ENCODE peak calls at places on chromosomes 7 and 10, in four cellular contexts. One of them, this sample, is unnamed.

GRCh38 chr7:143002106-143002505 is 24.8 kb downstream of the OR9A2 start:
- DNase-seq in PC-3: peak
- DNase-seq in mesenchymal stem cell: peak
- DNase-seq in HepG2: no peak
- DNase-seq in this sample: no peak

GRCh38 chr10:63896992-63897391 is 375.8 kb downstream of the REEP3 start:
- DNase-seq in HepG2: no peak
- DNase-seq in mesenchymal stem cell: no peak
- DNase-seq in PC-3: peak
- DNase-seq in this sample: no peak

GRCh38 chr7:107559864-107560263 is 3.9 kb downstream of the COG5 start:
- DNase-seq in PC-3: peak
- DNase-seq in HepG2: no peak
- DNase-seq in mesenchymal stem cell: peak
- DNase-seq in this sample: peak

GRCh38 chr7:48875300-48875916 is 48.9 kb upstream of the CDC14C start:
- DNase-seq in HepG2: peak
- DNase-seq in PC-3: peak
- DNase-seq in mesenchymal stem cell: no peak
- DNase-seq in this sample: peak

GRCh38 chr7:33921216-33921938 is 16.0 kb downstream of the BMPER start:
- DNase-seq in PC-3: no peak
- DNase-seq in mesenchymal stem cell: peak
- DNase-seq in HepG2: no peak
- DNase-seq in this sample: no peak

GRCh38 chr7:16135628-16136027 is 285.7 kb downstream of the CRPPA start:
- DNase-seq in PC-3: no peak
- DNase-seq in mesenchymal stem cell: no peak
- DNase-seq in HepG2: no peak
- DNase-seq in this sample: no peak

GRCh38 chr7:111025013-111025412 is 65.9 kb upstream of the LRRN3 start:
- DNase-seq in mesenchymal stem cell: no peak
- DNase-seq in HepG2: peak
- DNase-seq in PC-3: no peak
- DNase-seq in this sample: no peak

GRCh38 chr7:151940048-151940845 is 16.0 kb upstream of the GALNTL5 start:
- DNase-seq in mesenchymal stem cell: peak
- DNase-seq in HepG2: no peak
- DNase-seq in PC-3: peak
- DNase-seq in this sample: peak

GRCh38 chr7:151199196-151199874 is 11.0 kb downstream of the H2BK1 start:
- DNase-seq in mesenchymal stem cell: no peak
- DNase-seq in PC-3: no peak
- DNase-seq in HepG2: no peak
- DNase-seq in this sample: no peak

GRCh38 chr7:23369695-23370404 is 70.7 kb downstream of the MALSU1 start:
- DNase-seq in PC-3: no peak
- DNase-seq in mesenchymal stem cell: no peak
- DNase-seq in HepG2: no peak
- DNase-seq in this sample: no peak

GRCh38 chr7:110071219-110071618 is 1019.7 kb upstream of the LRRN3 start:
- DNase-seq in PC-3: no peak
- DNase-seq in HepG2: no peak
- DNase-seq in mesenchymal stem cell: no peak
- DNase-seq in this sample: no peak

GRCh38 chr7:114413741-114414140 is 874 bp upstream of the FOXP2 start:
- DNase-seq in mesenchymal stem cell: peak
- DNase-seq in PC-3: no peak
- DNase-seq in HepG2: no peak
- DNase-seq in this sample: no peak

GRCh38 chr7:47622946-47623640 is 41.2 kb upstream of the TNS3 start:
- DNase-seq in HepG2: peak
- DNase-seq in mesenchymal stem cell: peak
- DNase-seq in PC-3: peak
- DNase-seq in this sample: peak

GRCh38 chr7:47621985-47622561 is 40.2 kb upstream of the TNS3 start:
- DNase-seq in mesenchymal stem cell: no peak
- DNase-seq in HepG2: no peak
- DNase-seq in PC-3: no peak
- DNase-seq in this sample: no peak

GRCh38 chr7:47621347-47621746 is 39.4 kb upstream of the TNS3 start:
- DNase-seq in mesenchymal stem cell: no peak
- DNase-seq in HepG2: no peak
- DNase-seq in PC-3: no peak
- DNase-seq in this sample: no peak

GRCh38 chr7:47624660-47625059 is 42.7 kb upstream of the TNS3 start:
- DNase-seq in HepG2: no peak
- DNase-seq in PC-3: no peak
- DNase-seq in mesenchymal stem cell: no peak
- DNase-seq in this sample: no peak

GRCh38 chr7:47622586-47622945 is 40.7 kb upstream of the TNS3 start:
- DNase-seq in PC-3: no peak
- DNase-seq in mesenchymal stem cell: no peak
- DNase-seq in HepG2: no peak
- DNase-seq in this sample: no peak
- H3K9ac ChIP-seq in PC-3: no peak
- H3K9ac ChIP-seq in mesenchymal stem cell: peak
- H3K9ac ChIP-seq in HepG2: no peak
- H3K9ac ChIP-seq in this sample: peak

GRCh38 chr7:128725524-128725923 is 13.6 kb upstream of the CALU start:
- DNase-seq in PC-3: no peak
- DNase-seq in HepG2: no peak
- DNase-seq in mesenchymal stem cell: no peak
- DNase-seq in this sample: no peak

GRCh38 chr7:128724743-128725142 is 14.4 kb upstream of the CALU start:
- DNase-seq in mesenchymal stem cell: no peak
- DNase-seq in HepG2: no peak
- DNase-seq in PC-3: no peak
- DNase-seq in this sample: no peak

GRCh38 chr7:128726031-128726430 is 13.1 kb upstream of the CALU start:
- DNase-seq in HepG2: no peak
- DNase-seq in PC-3: no peak
- DNase-seq in mesenchymal stem cell: no peak
- DNase-seq in this sample: no peak

GRCh38 chr7:128718967-128719642 is 20.1 kb upstream of the CALU start:
- DNase-seq in PC-3: no peak
- DNase-seq in HepG2: no peak
- DNase-seq in mesenchymal stem cell: no peak
- DNase-seq in this sample: no peak

GRCh38 chr7:128721376-128721775 is 17.8 kb upstream of the CALU start:
- DNase-seq in HepG2: no peak
- DNase-seq in PC-3: no peak
- DNase-seq in mesenchymal stem cell: no peak
- DNase-seq in this sample: no peak
- H3K4me2 ChIP-seq in HepG2: no peak
- H3K4me2 ChIP-seq in PC-3: no peak
- H3K4me2 ChIP-seq in mesenchymal stem cell: no peak
- H3K4me2 ChIP-seq in this sample: no peak

GRCh38 chr7:121608785-121609184 is 212.7 kb upstream of the FAM3C start:
- DNase-seq in HepG2: no peak
- DNase-seq in PC-3: no peak
- DNase-seq in mesenchymal stem cell: no peak
- DNase-seq in this sample: no peak

GRCh38 chr7:121603886-121604285 is 207.8 kb upstream of the FAM3C start:
- DNase-seq in PC-3: no peak
- DNase-seq in mesenchymal stem cell: no peak
- DNase-seq in HepG2: no peak
- DNase-seq in this sample: no peak

GRCh38 chr7:121609208-121609607 is 213.1 kb upstream of the FAM3C start:
- DNase-seq in HepG2: no peak
- DNase-seq in PC-3: no peak
- DNase-seq in mesenchymal stem cell: no peak
- DNase-seq in this sample: no peak

GRCh38 chr7:121604627-121605296 is 208.7 kb upstream of the FAM3C start:
- DNase-seq in PC-3: no peak
- DNase-seq in mesenchymal stem cell: peak
- DNase-seq in HepG2: peak
- DNase-seq in this sample: peak

DNA sequence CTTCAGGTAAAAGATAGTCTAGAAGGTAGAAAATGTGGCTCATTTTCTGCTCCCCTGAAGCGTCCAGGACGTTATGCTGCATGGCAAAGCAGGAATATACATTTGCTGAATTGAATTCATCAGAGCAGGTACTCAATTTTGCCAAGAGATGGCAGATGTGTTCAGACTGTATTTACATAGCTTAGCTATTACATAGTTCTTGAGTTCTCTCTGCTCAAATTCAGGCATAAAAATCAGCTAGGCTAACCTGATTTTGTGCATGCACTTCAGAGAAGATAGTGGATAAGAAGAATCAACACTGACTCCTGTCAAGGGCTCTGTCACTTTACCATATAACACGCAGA is 209.2 kb upstream of the FAM3C start:
- DNase-seq in HepG2: peak
- DNase-seq in PC-3: peak
- DNase-seq in mesenchymal stem cell: peak
- DNase-seq in this sample: no peak
- H3K27ac ChIP-seq in HepG2: no peak
- H3K27ac ChIP-seq in PC-3: no peak
- H3K27ac ChIP-seq in mesenchymal stem cell: no peak
- H3K27ac ChIP-seq in this sample: no peak

GRCh38 chr10:104340692-104341091 is 2.4 kb upstream of the ITPRIP start:
- DNase-seq in mesenchymal stem cell: no peak
- DNase-seq in PC-3: no peak
- DNase-seq in HepG2: no peak
- DNase-seq in this sample: no peak

GRCh38 chr10:104337527-104337984 is 709 bp downstream of the ITPRIP start:
- DNase-seq in mesenchymal stem cell: no peak
- DNase-seq in PC-3: peak
- DNase-seq in HepG2: no peak
- DNase-seq in this sample: no peak

GRCh38 chr10:104337985-104338735 is at the start of gene ITPRIP:
- DNase-seq in PC-3: peak
- DNase-seq in mesenchymal stem cell: peak
- DNase-seq in HepG2: peak
- DNase-seq in this sample: peak

GRCh38 chr10:104340099-104340594 is 1.9 kb upstream of the ITPRIP start:
- DNase-seq in mesenchymal stem cell: no peak
- DNase-seq in PC-3: no peak
- DNase-seq in HepG2: no peak
- DNase-seq in this sample: no peak

DNA sequence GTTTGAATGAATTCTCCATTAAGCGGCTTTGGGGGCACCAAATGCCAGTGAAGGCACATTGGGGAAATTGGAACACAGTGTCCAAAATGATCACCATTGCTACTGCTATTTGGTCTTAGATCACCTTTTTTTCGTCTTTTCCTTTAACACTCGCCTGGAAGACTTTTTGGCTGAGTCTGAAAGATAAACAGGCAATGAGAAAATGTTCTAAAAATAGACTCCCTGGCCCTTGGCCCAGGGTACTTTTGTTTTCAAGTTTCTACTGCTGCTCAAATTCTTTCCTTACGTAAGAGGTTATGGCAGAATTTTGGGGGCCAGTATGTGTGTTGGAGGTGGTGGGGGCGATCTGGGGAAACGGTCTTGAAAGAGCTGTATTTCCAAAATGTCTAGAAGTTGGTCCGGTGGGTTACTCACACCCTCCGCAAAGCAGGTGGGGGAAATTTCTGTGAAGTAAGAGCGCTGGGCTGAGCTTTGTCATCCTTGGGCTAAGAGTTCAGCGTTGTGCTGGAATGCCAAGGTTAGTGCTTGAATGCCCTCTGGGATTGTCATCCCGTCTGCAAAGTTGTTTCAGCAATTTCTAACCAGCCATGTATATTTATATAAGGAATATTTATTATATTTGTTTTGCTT is 1.3 kb upstream of the ITPRIP start:
- DNase-seq in PC-3: peak
- DNase-seq in mesenchymal stem cell: peak
- DNase-seq in HepG2: peak
- DNase-seq in this sample: peak
- H3K9ac ChIP-seq in PC-3: peak
- H3K9ac ChIP-seq in mesenchymal stem cell: peak
- H3K9ac ChIP-seq in HepG2: peak
- H3K9ac ChIP-seq in this sample: peak

GRCh38 chr10:16828114-16828568 is 10.9 kb upstream of the RSU1 start:
- DNase-seq in mesenchymal stem cell: peak
- DNase-seq in HepG2: peak
- DNase-seq in PC-3: peak
- DNase-seq in this sample: peak

GRCh38 chr10:16828731-16829175 is 11.5 kb upstream of the RSU1 start:
- DNase-seq in mesenchymal stem cell: peak
- DNase-seq in HepG2: no peak
- DNase-seq in PC-3: peak
- DNase-seq in this sample: peak

GRCh38 chr10:16835223-16835622 is 18.0 kb upstream of the RSU1 start:
- DNase-seq in mesenchymal stem cell: no peak
- DNase-seq in PC-3: no peak
- DNase-seq in HepG2: no peak
- DNase-seq in this sample: no peak

DNA sequence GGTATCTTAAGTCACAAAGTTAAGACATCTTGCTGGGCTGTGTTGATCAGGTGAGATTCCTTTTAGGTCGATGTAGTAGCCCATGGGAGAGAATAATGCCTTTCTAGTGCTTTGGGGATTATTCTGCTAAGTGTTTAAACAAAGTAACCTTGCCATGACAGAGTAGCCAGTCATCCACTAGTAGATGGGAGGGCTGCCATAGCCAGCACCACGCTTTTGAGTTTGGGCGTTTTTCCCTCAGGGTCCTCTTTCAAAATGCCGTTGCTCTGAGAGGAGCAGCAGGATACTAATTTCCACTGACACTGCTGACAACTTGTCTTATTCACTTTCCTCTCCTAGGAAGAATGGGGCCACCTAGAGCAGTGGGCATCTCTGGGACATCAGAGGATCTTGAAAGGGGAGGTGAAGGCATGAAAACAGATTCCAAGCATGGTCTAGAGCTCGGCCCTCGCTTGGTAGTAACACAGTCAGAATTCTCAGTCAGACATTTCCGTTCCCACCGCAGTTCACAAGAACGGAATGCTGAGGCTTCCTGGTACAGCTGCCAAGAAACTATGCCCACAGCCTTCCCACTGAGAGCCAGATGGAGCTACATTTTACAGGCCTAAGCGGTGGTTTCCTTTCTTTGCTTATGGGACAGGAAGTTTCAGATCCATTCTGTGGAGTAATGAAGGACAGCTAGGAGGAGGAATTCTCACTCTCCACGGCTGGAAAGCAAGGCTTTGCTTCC is 15.3 kb upstream of the RSU1 start:
- DNase-seq in PC-3: peak
- DNase-seq in mesenchymal stem cell: peak
- DNase-seq in HepG2: no peak
- DNase-seq in this sample: peak
- H3K4me2 ChIP-seq in PC-3: peak
- H3K4me2 ChIP-seq in mesenchymal stem cell: no peak
- H3K4me2 ChIP-seq in HepG2: no peak
- H3K4me2 ChIP-seq in this sample: peak

DNA sequence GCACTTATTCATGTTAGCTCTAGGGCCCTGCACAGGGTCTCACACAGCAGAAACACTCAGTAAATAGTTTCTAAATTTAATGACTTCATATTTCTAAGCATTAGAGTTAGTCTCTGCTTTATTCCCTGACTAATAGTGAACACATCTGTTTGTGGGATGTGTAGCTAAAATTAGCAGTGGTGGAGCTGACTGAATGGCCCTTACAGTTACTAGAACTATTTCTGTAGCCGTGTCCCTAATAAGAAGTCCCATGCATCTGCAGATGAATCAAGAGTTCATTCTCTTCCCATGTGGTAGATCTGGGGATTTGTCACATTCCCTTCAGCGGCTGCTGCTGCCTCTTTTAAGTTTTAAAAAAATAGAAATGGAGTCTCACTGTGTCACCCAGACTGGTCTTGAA is 11.7 kb downstream of the MAP3K8 start:
- DNase-seq in HepG2: no peak
- DNase-seq in PC-3: peak
- DNase-seq in mesenchymal stem cell: peak
- DNase-seq in this sample: peak
- H3K27ac ChIP-seq in HepG2: no peak
- H3K27ac ChIP-seq in PC-3: no peak
- H3K27ac ChIP-seq in mesenchymal stem cell: no peak
- H3K27ac ChIP-seq in this sample: peak

This sample was measured in astrocyte.